ENCODE peak calls at places on chromosomes 11 and 22, in ten cellular contexts. One of them, this sample, is unnamed.

GRCh38 chr11:235180-235997 is 753 bp downstream of the SIRT3 start:
- DNase-seq in upper lobe of right lung: no peak
- DNase-seq in OCI-LY7: no peak
- DNase-seq in HCT116: no peak
- DNase-seq in adrenal gland: no peak
- DNase-seq in transverse colon: no peak
- DNase-seq in tibial artery: no peak
- DNase-seq in testis: no peak
- DNase-seq in right atrium auricular region: no peak
- DNase-seq in body of pancreas: no peak
- DNase-seq in this sample: no peak

GRCh38 chr11:72589802-72590761 is 84.1 kb downstream of the PDE2A start:
- DNase-seq in upper lobe of right lung: peak; percentile 74
- DNase-seq in OCI-LY7: peak; percentile 37
- DNase-seq in HCT116: no peak
- DNase-seq in adrenal gland: no peak
- DNase-seq in transverse colon: peak; percentile 53
- DNase-seq in tibial artery: no peak
- DNase-seq in testis: peak; percentile 60
- DNase-seq in right atrium auricular region: no peak
- DNase-seq in body of pancreas: peak; percentile 74
- DNase-seq in this sample: peak; percentile 44

GRCh38 chr11:57530215-57530595 is 349 bp downstream of the TIMM10 start:
- DNase-seq in upper lobe of right lung: no peak
- DNase-seq in OCI-LY7: peak; percentile 25
- DNase-seq in HCT116: no peak
- DNase-seq in adrenal gland: no peak
- DNase-seq in transverse colon: peak; percentile 20
- DNase-seq in tibial artery: no peak
- DNase-seq in testis: no peak
- DNase-seq in right atrium auricular region: no peak
- DNase-seq in body of pancreas: no peak
- DNase-seq in this sample: peak; percentile 64

GRCh38 chr11:73760066-73760679 is 701 bp downstream of the RAB6A start:
- DNase-seq in upper lobe of right lung: peak; percentile 81
- DNase-seq in OCI-LY7: peak; percentile 23
- DNase-seq in HCT116: no peak
- DNase-seq in adrenal gland: peak; percentile 65
- DNase-seq in transverse colon: peak; percentile 46
- DNase-seq in tibial artery: peak; percentile 76
- DNase-seq in testis: peak; percentile 48
- DNase-seq in right atrium auricular region: peak; percentile 62
- DNase-seq in body of pancreas: peak; percentile 49
- DNase-seq in this sample: peak; percentile 69

GRCh38 chr11:7512525-7513209 is 1.1 kb upstream of the PPFIBP2 start:
- DNase-seq in upper lobe of right lung: peak; percentile 85
- DNase-seq in OCI-LY7: peak; percentile 91
- DNase-seq in HCT116: no peak
- DNase-seq in adrenal gland: peak; percentile 72
- DNase-seq in transverse colon: peak; percentile 80
- DNase-seq in tibial artery: peak; percentile 94
- DNase-seq in testis: peak; percentile 75
- DNase-seq in right atrium auricular region: peak; percentile 93
- DNase-seq in body of pancreas: peak; percentile 76
- DNase-seq in this sample: peak; percentile 77

GRCh38 chr11:73974611-73975478 is 7.8 kb downstream of the UCP2 start:
- DNase-seq in upper lobe of right lung: no peak
- DNase-seq in OCI-LY7: no peak
- DNase-seq in HCT116: no peak
- DNase-seq in adrenal gland: no peak
- DNase-seq in transverse colon: no peak
- DNase-seq in tibial artery: no peak
- DNase-seq in testis: no peak
- DNase-seq in right atrium auricular region: no peak
- DNase-seq in body of pancreas: no peak
- DNase-seq in this sample: no peak

GRCh38 chr11:15955595-15955994 is 400.8 kb downstream of the SOX6 start:
- DNase-seq in upper lobe of right lung: no peak
- DNase-seq in OCI-LY7: no peak
- DNase-seq in HCT116: no peak
- DNase-seq in adrenal gland: no peak
- DNase-seq in transverse colon: no peak
- DNase-seq in tibial artery: no peak
- DNase-seq in testis: no peak
- DNase-seq in right atrium auricular region: no peak
- DNase-seq in body of pancreas: no peak
- DNase-seq in this sample: no peak

GRCh38 chr11:61552108-61552635 is 28.7 kb downstream of the SYT7 start:
- DNase-seq in upper lobe of right lung: no peak
- DNase-seq in OCI-LY7: no peak
- DNase-seq in HCT116: no peak
- DNase-seq in adrenal gland: no peak
- DNase-seq in transverse colon: no peak
- DNase-seq in tibial artery: no peak
- DNase-seq in testis: no peak
- DNase-seq in right atrium auricular region: no peak
- DNase-seq in body of pancreas: no peak
- DNase-seq in this sample: no peak

GRCh38 chr11:28666632-28667031 is 558.4 kb downstream of the METTL15 start:
- DNase-seq in upper lobe of right lung: no peak
- DNase-seq in OCI-LY7: no peak
- DNase-seq in HCT116: no peak
- DNase-seq in adrenal gland: no peak
- DNase-seq in transverse colon: no peak
- DNase-seq in tibial artery: no peak
- DNase-seq in testis: no peak
- DNase-seq in right atrium auricular region: no peak
- DNase-seq in body of pancreas: no peak
- DNase-seq in this sample: no peak

DNA sequence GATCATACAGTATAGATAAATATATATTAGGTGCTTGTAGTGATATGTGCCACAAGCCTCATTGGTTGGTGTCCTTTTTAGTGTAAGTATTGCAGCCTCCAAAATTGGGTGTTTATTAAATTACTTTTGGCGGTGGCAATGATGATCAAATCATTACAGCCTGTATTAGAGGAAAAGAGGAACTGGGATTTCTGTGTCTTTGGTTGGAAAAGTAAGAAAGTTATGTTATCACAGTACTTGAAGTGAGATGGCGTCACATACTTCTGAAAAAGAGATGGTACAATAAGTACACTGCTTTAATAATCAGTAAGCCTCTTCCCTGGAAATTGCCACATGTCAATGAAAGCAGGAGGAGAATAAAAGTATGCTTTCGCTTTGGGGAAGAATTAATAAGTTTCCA is 523 bp upstream of the MPZL3 start:
- DNase-seq in upper lobe of right lung: no peak
- DNase-seq in OCI-LY7: peak; percentile 4
- DNase-seq in HCT116: no peak
- DNase-seq in adrenal gland: no peak
- DNase-seq in transverse colon: no peak
- DNase-seq in tibial artery: no peak
- DNase-seq in testis: no peak
- DNase-seq in right atrium auricular region: no peak
- DNase-seq in body of pancreas: no peak
- DNase-seq in this sample: no peak
- H3K4me3 ChIP-seq in upper lobe of right lung: peak overlapping the region; percentile 64
- H3K4me3 ChIP-seq in OCI-LY7: peak overlapping the region; percentile 80
- H3K4me3 ChIP-seq in HCT116: peak overlapping the region; percentile 78
- H3K4me3 ChIP-seq in adrenal gland: no peak overlapping the region
- H3K4me3 ChIP-seq in transverse colon: no peak overlapping the region
- H3K4me3 ChIP-seq in tibial artery: no peak overlapping the region
- H3K4me3 ChIP-seq in testis: peak overlapping the region; percentile 80
- H3K4me3 ChIP-seq in right atrium auricular region: peak overlapping the region; percentile 64
- H3K4me3 ChIP-seq in body of pancreas: no peak overlapping the region
- H3K4me3 ChIP-seq in this sample: no peak overlapping the region

GRCh38 chr11:76149713-76150112 is 56.6 kb downstream of the WNT11 start:
- DNase-seq in upper lobe of right lung: no peak
- DNase-seq in OCI-LY7: no peak
- DNase-seq in HCT116: no peak
- DNase-seq in adrenal gland: no peak
- DNase-seq in transverse colon: no peak
- DNase-seq in tibial artery: no peak
- DNase-seq in testis: no peak
- DNase-seq in right atrium auricular region: no peak
- DNase-seq in body of pancreas: no peak
- DNase-seq in this sample: no peak

GRCh38 chr11:76148941-76149613 is 57.2 kb downstream of the WNT11 start:
- DNase-seq in upper lobe of right lung: no peak
- DNase-seq in OCI-LY7: no peak
- DNase-seq in HCT116: no peak
- DNase-seq in adrenal gland: no peak
- DNase-seq in transverse colon: peak; percentile 79
- DNase-seq in tibial artery: no peak
- DNase-seq in testis: no peak
- DNase-seq in right atrium auricular region: no peak
- DNase-seq in body of pancreas: no peak
- DNase-seq in this sample: peak; percentile 80

GRCh38 chr11:76150141-76150540 is 56.2 kb downstream of the WNT11 start:
- DNase-seq in upper lobe of right lung: no peak
- DNase-seq in OCI-LY7: no peak
- DNase-seq in HCT116: no peak
- DNase-seq in adrenal gland: no peak
- DNase-seq in transverse colon: no peak
- DNase-seq in tibial artery: no peak
- DNase-seq in testis: no peak
- DNase-seq in right atrium auricular region: no peak
- DNase-seq in body of pancreas: no peak
- DNase-seq in this sample: no peak

GRCh38 chr11:76147106-76147735 is 59.1 kb downstream of the WNT11 start:
- DNase-seq in upper lobe of right lung: no peak
- DNase-seq in OCI-LY7: no peak
- DNase-seq in HCT116: no peak
- DNase-seq in adrenal gland: no peak
- DNase-seq in transverse colon: peak; percentile 71
- DNase-seq in tibial artery: no peak
- DNase-seq in testis: no peak
- DNase-seq in right atrium auricular region: no peak
- DNase-seq in body of pancreas: no peak
- DNase-seq in this sample: no peak

GRCh38 chr11:76148207-76148606 is 58.1 kb downstream of the WNT11 start:
- DNase-seq in upper lobe of right lung: no peak
- DNase-seq in OCI-LY7: no peak
- DNase-seq in HCT116: no peak
- DNase-seq in adrenal gland: no peak
- DNase-seq in transverse colon: peak; percentile 50
- DNase-seq in tibial artery: no peak
- DNase-seq in testis: no peak
- DNase-seq in right atrium auricular region: no peak
- DNase-seq in body of pancreas: no peak
- DNase-seq in this sample: peak; percentile 57
- H3K4me1 ChIP-seq in upper lobe of right lung: peaks cover 10% of the 10 kb centered on the region
- H3K4me1 ChIP-seq in OCI-LY7: peaks cover 14% of the 10 kb centered on the region
- H3K4me1 ChIP-seq in HCT116: peaks cover 8% of the 10 kb centered on the region
- H3K4me1 ChIP-seq in adrenal gland: peaks cover 9% of the 10 kb centered on the region
- H3K4me1 ChIP-seq in transverse colon: peaks cover 54% of the 10 kb centered on the region
- H3K4me1 ChIP-seq in tibial artery: peaks cover 4% of the 10 kb centered on the region
- H3K4me1 ChIP-seq in testis: peaks cover 11% of the 10 kb centered on the region
- H3K4me1 ChIP-seq in right atrium auricular region: no peaks in the 10 kb centered on the region
- H3K4me1 ChIP-seq in body of pancreas: peaks cover 31% of the 10 kb centered on the region
- H3K4me1 ChIP-seq in this sample: peaks cover 31% of the 10 kb centered on the region

DNA sequence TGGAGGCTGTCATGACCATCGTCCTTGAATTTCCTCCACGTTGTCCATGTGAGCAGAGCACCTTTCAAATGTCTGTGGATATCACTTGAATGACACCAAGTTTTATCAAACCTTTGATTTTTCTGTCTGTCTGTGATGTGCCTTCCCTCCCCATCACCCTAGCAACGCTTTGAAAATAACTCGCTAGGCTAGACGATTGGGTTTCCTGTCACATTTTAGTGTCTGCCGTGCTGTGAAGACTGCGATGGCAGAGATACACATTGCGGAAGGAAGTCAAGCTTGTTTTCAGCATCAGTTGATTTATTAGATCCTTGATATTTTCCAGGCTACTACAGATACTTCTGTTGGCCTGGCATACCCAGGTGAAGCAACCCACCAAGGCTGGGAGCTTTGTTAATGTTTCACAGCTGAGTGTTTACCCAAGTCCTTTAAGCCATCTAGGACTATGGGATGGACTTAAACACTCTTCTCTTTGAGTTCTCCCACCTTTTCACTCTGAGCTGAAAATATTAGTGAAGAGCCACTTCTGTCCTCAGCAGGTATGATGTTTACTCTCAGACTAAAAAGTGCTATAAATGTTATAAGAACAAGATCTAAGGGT is 93.7 kb upstream of the CD44 start:
- DNase-seq in upper lobe of right lung: no peak
- DNase-seq in OCI-LY7: no peak
- DNase-seq in HCT116: no peak
- DNase-seq in adrenal gland: no peak
- DNase-seq in transverse colon: peak; percentile 36
- DNase-seq in tibial artery: no peak
- DNase-seq in testis: no peak
- DNase-seq in right atrium auricular region: no peak
- DNase-seq in body of pancreas: peak; percentile 44
- DNase-seq in this sample: peak; percentile 49
- H3K4me3 ChIP-seq in upper lobe of right lung: no peak overlapping the region
- H3K4me3 ChIP-seq in OCI-LY7: no peak overlapping the region
- H3K4me3 ChIP-seq in HCT116: no peak overlapping the region
- H3K4me3 ChIP-seq in adrenal gland: no peak overlapping the region
- H3K4me3 ChIP-seq in transverse colon: no peak overlapping the region
- H3K4me3 ChIP-seq in tibial artery: no peak overlapping the region
- H3K4me3 ChIP-seq in testis: no peak overlapping the region
- H3K4me3 ChIP-seq in right atrium auricular region: no peak overlapping the region
- H3K4me3 ChIP-seq in body of pancreas: no peak overlapping the region
- H3K4me3 ChIP-seq in this sample: no peak overlapping the region

GRCh38 chr22:19880786-19881569 is 26.3 kb upstream of the GNB1L start:
- DNase-seq in upper lobe of right lung: peak; percentile 67
- DNase-seq in OCI-LY7: no peak
- DNase-seq in HCT116: peak; percentile 41
- DNase-seq in adrenal gland: no peak
- DNase-seq in transverse colon: no peak
- DNase-seq in tibial artery: peak; percentile 64
- DNase-seq in testis: no peak
- DNase-seq in right atrium auricular region: peak; percentile 72
- DNase-seq in body of pancreas: peak; percentile 14
- DNase-seq in this sample: peak; percentile 56
- H3K4me1 ChIP-seq in upper lobe of right lung: peaks cover 17% of the 10 kb centered on the region
- H3K4me1 ChIP-seq in OCI-LY7: peaks cover 13% of the 10 kb centered on the region
- H3K4me1 ChIP-seq in HCT116: peaks cover 34% of the 10 kb centered on the region
- H3K4me1 ChIP-seq in adrenal gland: no peaks in the 10 kb centered on the region
- H3K4me1 ChIP-seq in transverse colon: peaks cover 20% of the 10 kb centered on the region
- H3K4me1 ChIP-seq in tibial artery: peaks cover 18% of the 10 kb centered on the region
- H3K4me1 ChIP-seq in testis: no peaks in the 10 kb centered on the region
- H3K4me1 ChIP-seq in right atrium auricular region: no peaks in the 10 kb centered on the region
- H3K4me1 ChIP-seq in body of pancreas: no peaks in the 10 kb centered on the region
- H3K4me1 ChIP-seq in this sample: peaks cover 2% of the 10 kb centered on the region

DNA sequence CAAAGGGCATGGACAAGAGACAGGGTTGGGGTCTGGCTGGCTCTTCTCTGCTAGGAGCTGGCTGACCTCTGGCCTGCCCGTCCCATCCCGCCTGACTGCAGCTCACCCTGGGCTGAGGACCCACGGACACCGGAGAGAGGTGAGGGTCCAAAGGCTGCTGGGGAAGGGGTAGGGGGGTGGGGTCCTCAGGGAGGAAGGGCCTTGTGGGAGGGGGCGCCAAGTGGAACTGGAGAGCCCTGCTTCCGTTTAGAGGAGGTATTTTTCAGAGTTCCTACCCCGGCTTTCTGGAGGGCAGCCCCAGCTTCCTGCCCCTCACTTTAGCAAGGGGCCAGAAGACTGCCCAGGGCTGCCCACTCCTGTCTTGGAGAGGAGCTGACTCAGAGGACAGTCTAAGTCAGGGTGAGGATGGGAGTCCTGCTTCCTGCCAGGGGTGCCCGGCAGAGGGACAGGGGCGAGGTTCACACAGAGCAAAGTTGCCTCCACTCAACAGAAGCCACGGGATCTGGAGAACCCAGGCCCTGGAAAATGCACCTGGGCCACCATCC is 7.1 kb downstream of the LARGE2 start:
- DNase-seq in upper lobe of right lung: peak; percentile 46
- DNase-seq in OCI-LY7: no peak
- DNase-seq in HCT116: no peak
- DNase-seq in adrenal gland: peak; percentile 20
- DNase-seq in transverse colon: no peak
- DNase-seq in tibial artery: peak; percentile 50
- DNase-seq in testis: no peak
- DNase-seq in right atrium auricular region: no peak
- DNase-seq in body of pancreas: no peak
- DNase-seq in this sample: no peak
- H3K4me3 ChIP-seq in upper lobe of right lung: no peak overlapping the region
- H3K4me3 ChIP-seq in OCI-LY7: peak overlapping the region; percentile 72
- H3K4me3 ChIP-seq in HCT116: no peak overlapping the region
- H3K4me3 ChIP-seq in adrenal gland: no peak overlapping the region
- H3K4me3 ChIP-seq in transverse colon: no peak overlapping the region
- H3K4me3 ChIP-seq in tibial artery: no peak overlapping the region
- H3K4me3 ChIP-seq in testis: no peak overlapping the region
- H3K4me3 ChIP-seq in right atrium auricular region: no peak overlapping the region
- H3K4me3 ChIP-seq in body of pancreas: no peak overlapping the region
- H3K4me3 ChIP-seq in this sample: no peak overlapping the region